ENCODE peak calls at places on chromosomes 16 and 17, in six cellular contexts. J, D, Y, C, N and M are unnamed samples.

GRCh38 chr16:9402293-9402865 is 310.9 kb downstream of the HAPSTR1 start:
- DNase-seq in J (no peak), Y (no peak), C (no peak), N (no peak), D (no peak), M (no peak)

GRCh38 chr17:63395075-63395815 is 50.9 kb downstream of the CYB561 start:
- DNase-seq in C (no peak), D (no peak), J (no peak), N (no peak), Y (no peak), M (no peak)

GRCh38 chr16:83187404-83187803 is 560.6 kb downstream of the CDH13 start:
- DNase-seq in D (no peak), Y (no peak), N (no peak), C (no peak), J (no peak), M (no peak)

GRCh38 chr16:89949756-89950155 is 1.2 kb downstream of the DEF8 start:
- DNase-seq in D (no peak), Y (no peak), J (no peak), C (no peak), N (no peak), M (no peak)

GRCh38 chr17:29723283-29724047 is 100.8 kb upstream of the CORO6 start:
- DNase-seq in C (peak; percentile 74), N (no peak), D (no peak), Y (no peak), J (no peak), M (no peak)

GRCh38 chr17:52982331-52982730 is 823.8 kb upstream of the CA10 start:
- DNase-seq in J (no peak), Y (no peak), D (no peak), N (no peak), C (no peak), M (no peak)

GRCh38 chr16:72501739-72502653 is 330.0 kb upstream of the PMFBP1 start:
- DNase-seq in Y (peak; percentile 75), D (no peak), N (peak; percentile 73), J (peak; percentile 56), C (peak; percentile 42), M (peak; percentile 77)

GRCh38 chr16:72425571-72426341 is 253.8 kb upstream of the PMFBP1 start:
- DNase-seq in D (no peak), J (no peak), N (no peak), C (no peak), Y (no peak), M (no peak)

GRCh38 chr17:41775394-41776226 is 10.9 kb downstream of the JUP start:
- DNase-seq in N (no peak), D (no peak), Y (no peak), C (no peak), J (no peak), M (no peak)

GRCh38 chr16:24698314-24698713 is 31.1 kb upstream of the TNRC6A start:
- DNase-seq in J (no peak), D (no peak), Y (no peak), N (no peak), C (no peak), M (peak; percentile 59)

GRCh38 chr16:54374136-54374535 is 87.5 kb upstream of the IRX3 start:
- DNase-seq in C (no peak), J (no peak), Y (no peak), D (no peak), N (no peak), M (no peak)

GRCh38 chr16:660459-661183 is 7.3 kb upstream of the RHOT2 start:
- DNase-seq in J (peak; percentile 53), D (no peak), N (no peak), Y (peak; percentile 98), C (peak; percentile 37), M (peak; percentile 79)

GRCh38 chr17:51486091-51486490 is 225.7 kb downstream of the UTP18 start:
- DNase-seq in N (no peak), J (no peak), D (no peak), Y (no peak), C (no peak), M (no peak)

GRCh38 chr17:77534137-77534536 is 393.4 kb downstream of the SEC14L1 start:
- DNase-seq in N (no peak), Y (no peak), C (no peak), J (no peak), D (no peak), M (no peak)

GRCh38 chr17:65346166-65346565 is 209.0 kb downstream of the RGS9 start:
- DNase-seq in C (no peak), D (no peak), N (no peak), Y (no peak), J (no peak), M (no peak)

GRCh38 chr17:49556183-49556943 is 19.3 kb upstream of the NXPH3 start:
- DNase-seq in N (peak; percentile 65), Y (peak; percentile 98), J (peak; percentile 49), D (no peak), C (no peak), M (peak; percentile 89)

GRCh38 chr16:70156207-70156978 is 17.2 kb upstream of the CLEC18C start:
- DNase-seq in J (no peak), C (no peak), N (no peak), D (no peak), Y (peak; percentile 5), M (no peak)
- TF ChIP-seq JUND in J (no peak), C (no peak), N (no peak), D (no peak), Y (no peak), M (no peak)

GRCh38 chr16:81562174-81562849 is 117.7 kb downstream of the CMIP start:
- DNase-seq in J (no peak), N (no peak), Y (no peak), C (no peak), D (no peak), M (no peak)

GRCh38 chr16:81558444-81559175 is 114.0 kb downstream of the CMIP start:
- DNase-seq in C (no peak), N (peak; percentile 83), D (no peak), J (no peak), Y (no peak), M (no peak)

GRCh38 chr16:81562926-81563325 is 118.3 kb downstream of the CMIP start:
- DNase-seq in N (no peak), J (no peak), C (no peak), D (no peak), Y (no peak), M (no peak)

GRCh38 chr16:81558077-81558443 is 113.5 kb downstream of the CMIP start:
- DNase-seq in Y (no peak), C (no peak), N (no peak), D (no peak), J (no peak), M (no peak)

DNA sequence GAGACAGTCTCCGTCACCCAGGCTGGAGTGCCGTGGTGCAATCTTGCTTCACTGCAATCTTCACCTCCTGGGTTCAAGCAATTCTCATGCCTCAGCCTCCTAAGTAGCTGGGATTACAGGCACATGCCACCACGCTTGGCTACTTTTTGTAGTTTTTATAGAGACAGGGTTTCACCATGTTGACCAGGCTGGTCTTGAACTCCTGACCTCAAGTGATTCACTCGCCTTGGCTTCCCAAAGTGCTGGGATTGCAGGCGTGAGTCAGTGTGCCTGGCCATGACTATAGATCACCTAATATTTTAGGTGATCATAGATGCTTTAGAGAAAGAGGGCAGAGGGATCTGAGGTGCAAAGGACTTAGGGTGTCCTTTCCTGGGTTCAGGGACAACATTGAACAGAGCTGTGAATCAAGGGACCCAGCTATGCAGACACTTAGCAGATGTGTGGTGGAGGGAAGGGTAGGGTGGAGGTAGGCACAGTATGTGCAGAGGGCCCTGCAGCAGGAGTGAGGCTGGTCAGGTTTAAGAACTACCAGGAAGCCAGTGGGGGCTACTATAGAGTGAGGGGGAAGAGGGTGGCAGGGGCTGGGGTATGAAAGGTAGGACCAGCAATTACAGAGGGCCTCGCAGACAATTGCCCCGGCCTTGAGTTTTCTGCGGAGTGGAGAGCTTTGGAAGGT is 116.5 kb downstream of the CMIP start:
- DNase-seq in Y (no peak), D (no peak), C (no peak), N (no peak), J (no peak), M (no peak)
- TF ChIP-seq JUND in Y (no peak), D (no peak), C (no peak), N (no peak), J (no peak), M (no peak)

DNA sequence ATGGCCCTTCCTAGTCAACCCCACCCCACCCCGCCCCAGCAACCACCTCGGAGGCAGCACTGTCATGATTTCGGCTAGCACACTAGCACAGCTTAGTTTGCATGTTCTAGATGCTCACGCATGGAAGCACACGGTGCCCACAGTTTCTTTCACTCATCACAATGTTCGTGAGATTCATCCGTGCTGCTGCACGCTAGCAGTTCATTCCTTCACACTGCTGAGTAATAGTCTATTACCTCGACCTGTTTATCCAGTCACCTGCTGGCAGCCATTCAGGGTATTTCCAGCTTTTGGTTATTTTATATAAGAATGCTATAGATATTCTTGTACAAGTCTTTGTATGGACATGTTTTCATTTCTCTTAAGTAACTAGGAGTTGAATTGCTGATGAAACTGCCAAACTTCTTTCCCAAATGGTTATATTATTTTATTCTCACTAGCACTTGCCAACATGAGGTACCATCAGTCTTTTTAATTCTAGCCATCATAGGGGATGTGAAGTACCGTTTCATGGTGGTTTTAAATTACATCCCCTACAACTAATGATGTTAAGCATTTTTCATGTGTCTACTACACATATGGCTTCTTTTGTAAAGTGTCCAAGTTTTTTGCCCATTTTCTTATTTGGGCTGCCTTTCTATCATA is 75.7 kb downstream of the CYTH1 start:
- DNase-seq in J (no peak), N (no peak), Y (no peak), D (no peak), C (peak; percentile 97), M (no peak)
- TF ChIP-seq JUND in J (no peak), N (no peak), Y (no peak), D (no peak), C (no peak), M (no peak)

GRCh38 chr17:55433029-55433628 is 11.5 kb upstream of the MMD start:
- DNase-seq in D (no peak), J (peak; percentile 86), C (no peak), Y (no peak), N (peak; percentile 85), M (peak; percentile 97)

GRCh38 chr17:55427587-55427882 is 5.9 kb upstream of the MMD start:
- DNase-seq in C (no peak), D (no peak), Y (no peak), J (no peak), N (no peak), M (no peak)

GRCh38 chr17:55432358-55433028 is 10.9 kb upstream of the MMD start:
- DNase-seq in D (no peak), J (no peak), C (no peak), Y (no peak), N (no peak), M (no peak)

GRCh38 chr17:55433629-55434422 is 12.2 kb upstream of the MMD start:
- DNase-seq in J (no peak), C (no peak), N (peak; percentile 99), D (no peak), Y (no peak), M (peak; percentile 90)

DNA sequence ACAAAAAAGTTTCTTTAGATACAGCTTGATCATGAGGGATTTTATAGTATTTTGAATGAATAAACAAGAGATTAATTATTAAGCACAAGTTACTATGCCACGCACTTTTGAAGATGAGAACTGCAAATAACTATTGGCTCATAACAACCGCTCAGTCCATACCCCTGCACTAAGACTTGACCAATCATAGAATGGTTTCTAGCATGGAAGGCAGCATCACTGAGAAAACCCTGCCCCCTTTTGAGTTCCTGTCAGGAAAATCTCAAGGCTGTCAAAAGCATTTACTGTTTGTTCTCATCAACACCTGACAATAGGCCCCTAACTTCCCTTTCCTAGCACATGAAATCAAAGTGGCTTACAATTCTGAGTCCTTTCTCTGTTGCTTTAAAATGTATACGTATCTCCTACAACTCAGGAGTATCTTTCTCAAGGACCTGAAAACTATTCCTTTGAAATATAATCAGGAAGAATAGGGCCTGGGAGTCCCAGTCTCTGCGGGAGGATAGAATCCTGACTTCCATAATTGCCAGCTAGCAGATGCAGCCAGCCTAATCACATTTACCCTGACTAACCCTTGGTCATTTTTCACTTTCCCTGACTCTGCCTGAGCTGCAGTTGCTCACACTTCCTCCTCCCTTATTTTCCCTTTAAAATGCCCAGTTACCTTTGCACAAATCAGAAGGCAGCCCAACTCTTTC is 9.0 kb upstream of the MMD start:
- DNase-seq in D (no peak), J (no peak), C (no peak), Y (peak; percentile 84), N (no peak), M (peak; percentile 48)
- TF ChIP-seq JUND in D (no peak), J (no peak), C (no peak), Y (no peak), N (no peak), M (no peak)